ENCODE peak calls at places on chromosomes 3 and 15, in ten cellular contexts. T is brain microvascular endothelial cell, G is AG10803, W is GM12865, P is mammary epithelial cell, S is choroid plexus epithelial cell, N is body of pancreas, O is IMR-90, Y is A549, J is fibroblast of lung. Z is an unnamed sample.

GRCh38 chr3:142279965-142280590 is 54.7 kb upstream of the GK5 start:
- DNase-seq in T (peak; percentile 69), G (peak; percentile 82), W (peak; percentile 81), P (peak; percentile 59), S (peak; percentile 93), N (peak; percentile 52), O (peak; percentile 80), Y (peak; percentile 65), J (peak; percentile 64), Z (peak; percentile 74)

GRCh38 chr3:131432441-131432840 is 50.9 kb downstream of the NUDT16 start:
- DNase-seq in T (no peak), G (no peak), W (no peak), P (peak; percentile 32), S (no peak), N (no peak), O (no peak), Y (no peak), J (no peak), Z (no peak)

GRCh38 chr3:13019243-13019701 is 54.0 kb downstream of the IQSEC1 start:
- DNase-seq in T (peak; percentile 64), G (peak; percentile 87), W (no peak), P (peak; percentile 3), S (peak; percentile 80), N (no peak), O (peak; percentile 76), Y (no peak), J (peak; percentile 90), Z (peak; percentile 81)

GRCh38 chr3:159586587-159587202 is 401.9 kb upstream of the IL12A start:
- DNase-seq in T (peak; percentile 63), G (peak; percentile 39), W (no peak), P (peak; percentile 11), S (peak; percentile 80), N (no peak), O (peak; percentile 63), Y (peak; percentile 15), J (peak; percentile 59), Z (peak; percentile 57)

GRCh38 chr3:125160911-125161371 is 51.6 kb downstream of the SLC12A8 start:
- DNase-seq in T (no peak), G (peak; percentile 83), W (no peak), P (no peak), S (no peak), N (no peak), O (peak; percentile 62), Y (no peak), J (peak; percentile 92), Z (peak; percentile 60)

GRCh38 chr15:67126551-67127333 is 61.3 kb downstream of the SMAD3 start:
- DNase-seq in T (no peak), G (no peak), W (no peak), P (no peak), S (peak; percentile 62), N (peak; percentile 76), O (no peak), Y (no peak), J (peak; percentile 68), Z (no peak)

GRCh38 chr15:51335538-51335961 is 2.8 kb downstream of the CYP19A1 start:
- DNase-seq in T (no peak), G (no peak), W (peak; percentile 59), P (no peak), S (no peak), N (no peak), O (no peak), Y (no peak), J (no peak), Z (no peak)

GRCh38 chr3:34683851-34684250 is 885.4 kb downstream of the PDCD6IP start:
- DNase-seq in T (peak; percentile 50), G (peak; percentile 48), W (peak; percentile 61), P (peak; percentile 34), S (peak; percentile 70), N (peak; percentile 76), O (peak; percentile 11), Y (peak; percentile 2), J (peak; percentile 33), Z (peak; percentile 59)

GRCh38 chr3:4107430-4107829 is 195.7 kb upstream of the SETMAR start:
- DNase-seq in T (no peak), G (no peak), W (no peak), P (no peak), S (no peak), N (no peak), O (no peak), Y (peak; percentile 1), J (no peak), Z (no peak)
- TF ChIP-seq CTCF in T (no peak), G (no peak), W (no peak), P (no peak), S (no peak), N (no peak), O (no peak), Y (peak; percentile 6), J (no peak), Z (no peak)

GRCh38 chr3:139388077-139388476 is 1.4 kb downstream of the COPB2 start:
- DNase-seq in T (no peak), G (no peak), W (no peak), P (no peak), S (no peak), N (no peak), O (no peak), Y (no peak), J (no peak), Z (no peak)
- H3K4me3 ChIP-seq in T (peak overlapping the region; percentile 86), G (peak overlapping the region; percentile 93), W (peak overlapping the region; percentile 80), P (peak overlapping the region; percentile 55), S (peak overlapping the region; percentile 89), N (no peak overlapping the region), O (peak overlapping the region; percentile 72), Y (peak overlapping the region; percentile 97), J (peak overlapping the region; percentile 100), Z (peak overlapping the region; percentile 96)

GRCh38 chr15:48336940-48337339 is 5.7 kb downstream of the DUT start:
- DNase-seq in T (no peak), G (peak; percentile 12), W (peak; percentile 33), P (no peak), S (peak; percentile 24), N (no peak), O (peak; percentile 11), Y (peak; percentile 4), J (peak; percentile 2), Z (no peak)
- TF ChIP-seq CTCF in T (peak; percentile 53), G (peak; percentile 44), W (peak; percentile 28), P (no peak), S (peak; percentile 44), N (no peak), O (peak; percentile 20), Y (peak; percentile 18), J (peak; percentile 13), Z (peak; percentile 47)

GRCh38 chr15:75348563-75349350 is 1.9 kb downstream of the NEIL1 start:
- DNase-seq in T (no peak), G (no peak), W (no peak), P (no peak), S (no peak), N (peak; percentile 51), O (no peak), Y (no peak), J (no peak), Z (no peak)
- H3K4me3 ChIP-seq in T (peak overlapping the region; percentile 65), G (peak overlapping the region; percentile 73), W (no peak overlapping the region), P (peak overlapping the region; percentile 71), S (peak overlapping the region; percentile 71), N (peak overlapping the region; percentile 84), O (peak overlapping the region; percentile 56), Y (peak overlapping the region; percentile 91), J (peak overlapping the region; percentile 72), Z (peak overlapping the region; percentile 70)

GRCh38 chr15:77074350-77074749 is 3.4 kb upstream of the TSPAN3 start:
- DNase-seq in T (no peak), G (no peak), W (no peak), P (no peak), S (no peak), N (no peak), O (no peak), Y (no peak), J (no peak), Z (no peak)

GRCh38 chr15:77070500-77071337 is at the start of gene TSPAN3:
- DNase-seq in T (peak; percentile 81), G (peak; percentile 88), W (peak; percentile 95), P (peak; percentile 82), S (peak; percentile 94), N (peak; percentile 94), O (peak; percentile 88), Y (peak; percentile 96), J (peak; percentile 89), Z (peak; percentile 93)

GRCh38 chr15:77071338-77072223 is 672 bp upstream of the TSPAN3 start:
- DNase-seq in T (no peak), G (peak; percentile 68), W (no peak), P (no peak), S (no peak), N (no peak), O (no peak), Y (no peak), J (no peak), Z (no peak)

GRCh38 chr15:77076325-77076915 is 5.5 kb upstream of the TSPAN3 start:
- DNase-seq in T (no peak), G (peak; percentile 40), W (no peak), P (no peak), S (no peak), N (no peak), O (no peak), Y (no peak), J (no peak), Z (no peak)

GRCh38 chr15:77075528-77075927 is 4.6 kb upstream of the TSPAN3 start:
- DNase-seq in T (no peak), G (peak; percentile 35), W (no peak), P (peak; percentile 57), S (no peak), N (peak; percentile 23), O (no peak), Y (no peak), J (peak; percentile 64), Z (peak; percentile 29)
- TF ChIP-seq CTCF in T (no peak), G (no peak), W (no peak), P (peak; percentile 26), S (no peak), N (no peak), O (no peak), Y (no peak), J (no peak), Z (no peak)

GRCh38 chr3:134373278-134373941 is 837 bp downstream of the AMOTL2 start:
- DNase-seq in T (peak; percentile 87), G (peak; percentile 90), W (no peak), P (peak; percentile 80), S (peak; percentile 94), N (peak; percentile 88), O (peak; percentile 89), Y (no peak), J (peak; percentile 94), Z (peak; percentile 94)
- H3K4me3 ChIP-seq in T (peak overlapping the region; percentile 92), G (peak overlapping the region; percentile 99), W (no peak overlapping the region), P (peak overlapping the region; percentile 84), S (peak overlapping the region; percentile 91), N (peak overlapping the region; percentile 38), O (peak overlapping the region; percentile 76), Y (peak overlapping the region; percentile 74), J (peak overlapping the region; percentile 55), Z (peak overlapping the region; percentile 93)

DNA sequence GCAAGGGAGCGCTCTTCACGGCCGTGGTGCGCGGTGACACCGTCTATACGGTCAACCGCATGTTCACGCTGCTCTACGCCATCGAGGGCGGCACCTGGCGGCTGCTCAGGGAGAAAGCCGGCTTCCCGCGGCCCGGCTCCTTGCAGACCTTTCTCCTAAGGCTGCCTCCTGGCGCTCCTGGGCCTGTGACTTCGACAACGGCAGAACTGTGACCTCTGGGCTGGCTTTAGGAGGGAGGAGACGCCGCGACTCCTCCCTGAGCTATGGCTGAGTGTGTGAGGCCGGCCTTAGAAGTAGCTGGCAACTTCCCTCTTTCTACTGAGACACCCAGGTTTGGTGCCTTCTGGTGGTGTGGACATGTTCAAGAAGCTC is 1.4 kb downstream of the KBTBD13 start:
- DNase-seq in T (peak; percentile 12), G (peak; percentile 55), W (peak; percentile 20), P (no peak), S (peak; percentile 67), N (peak; percentile 70), O (no peak), Y (peak; percentile 91), J (peak; percentile 41), Z (peak; percentile 47)
- TF ChIP-seq CTCF in T (peak; percentile 77), G (peak; percentile 68), W (peak; percentile 9), P (peak; percentile 41), S (peak; percentile 80), N (peak; percentile 40), O (peak; percentile 13), Y (peak; percentile 93), J (no peak), Z (peak; percentile 77)

GRCh38 chr15:78977091-78977571 is 32.3 kb upstream of the CTSH start:
- DNase-seq in T (no peak), G (no peak), W (peak; percentile 92), P (no peak), S (no peak), N (no peak), O (no peak), Y (no peak), J (no peak), Z (no peak)
- H3K4me3 ChIP-seq in T (no peak overlapping the region), G (no peak overlapping the region), W (peak overlapping the region; percentile 81), P (no peak overlapping the region), S (no peak overlapping the region), N (no peak overlapping the region), O (no peak overlapping the region), Y (no peak overlapping the region), J (no peak overlapping the region), Z (no peak overlapping the region)

Z was measured in astrocyte of the spinal cord.